ENCODE peak calls at places on chromosomes 11 and 22, in four cellular contexts. R is H1, S is HEK293T, D is GM12878. Y is an unnamed sample.

GRCh38 chr11:20451568-20451967 is 64.1 kb downstream of the PRMT3 start:
- DNase-seq in R (no peak), D (no peak), S (no peak), Y (no peak)

GRCh38 chr11:33779849-33780528 is 5.7 kb upstream of the FBXO3 start:
- DNase-seq in D (no peak), S (no peak), R (no peak), Y (peak; percentile 11)

GRCh38 chr22:32971252-32971651 is 86.9 kb downstream of the SYN3 start:
- DNase-seq in D (no peak), S (no peak), R (no peak), Y (no peak)

GRCh38 chr11:25981998-25982397 is 349.9 kb upstream of the ANO3 start:
- DNase-seq in D (peak; percentile 46), R (no peak), S (peak; percentile 30), Y (peak; percentile 53)

GRCh38 chr11:120689591-120689990 is 178.0 kb downstream of the GRIK4 start:
- DNase-seq in S (no peak), R (no peak), D (no peak), Y (no peak)

GRCh38 chr22:25282671-25283561 is 63.5 kb downstream of the CRYBB2 start:
- DNase-seq in S (peak; percentile 65), R (peak; percentile 78), D (no peak), Y (no peak)

GRCh38 chr11:15223318-15223717 is 108.6 kb downstream of the INSC start:
- DNase-seq in S (no peak), R (no peak), D (no peak), Y (no peak)

GRCh38 chr11:122042981-122043380 is 73.0 kb downstream of the BLID start:
- DNase-seq in S (no peak), R (no peak), D (no peak), Y (no peak)

GRCh38 chr11:2995091-2995561 is 3.0 kb upstream of the NAP1L4 start:
- DNase-seq in S (no peak), D (no peak), R (no peak), Y (no peak)

GRCh38 chr22:42214625-42215415 is 55.6 kb downstream of the TCF20 start:
- DNase-seq in R (no peak), D (no peak), S (no peak), Y (no peak)

GRCh38 chr11:19646921-19647320 is 65.7 kb upstream of the NAV2 start:
- DNase-seq in R (no peak), D (no peak), S (no peak), Y (no peak)

GRCh38 chr11:61361686-61362541 is at the start of the genes CYB561A3 and TMEM138:
- DNase-seq in R (peak; percentile 90), D (peak; percentile 85), S (peak; percentile 91), Y (peak; percentile 89)

GRCh38 chr11:19935507-19935906 is 222.9 kb downstream of the NAV2 start:
- DNase-seq in S (no peak), R (no peak), D (no peak), Y (no peak)

GRCh38 chr11:123760894-123761293 is 6.6 kb upstream of the OR6X1 start:
- DNase-seq in D (peak; percentile 40), R (no peak), S (no peak), Y (no peak)

GRCh38 chr11:62614275-62614674 is 1.2 kb downstream of the ROM1 start:
- DNase-seq in R (no peak), S (no peak), D (no peak), Y (peak; percentile 35)

GRCh38 chr11:116488836-116489389 is 283.9 kb downstream of the BUD13 start:
- DNase-seq in R (no peak), D (no peak), S (no peak), Y (no peak)

GRCh38 chr22:27435839-27436581 is 365.5 kb downstream of the MN1 start:
- DNase-seq in R (no peak), D (no peak), S (no peak), Y (no peak)

GRCh38 chr11:93444671-93445073 is 98.5 kb downstream of the SMCO4 start:
- DNase-seq in R (peak; percentile 78), S (no peak), D (no peak), Y (peak; percentile 60)

GRCh38 chr22:17159504-17159951 is 451 bp upstream of the HDHD5 start:
- DNase-seq in S (peak; percentile 42), D (no peak), R (no peak), Y (no peak)

GRCh38 chr11:118939948-118940598 is 14.3 kb upstream of the BCL9L start:
- DNase-seq in D (no peak), R (no peak), S (no peak), Y (no peak)

GRCh38 chr11:102447193-102447592 is 5.4 kb downstream of the TMEM123 start:
- DNase-seq in D (no peak), S (no peak), R (no peak), Y (no peak)

GRCh38 chr11:93967258-93967657 is 53.9 kb upstream of the HEPHL1 start:
- DNase-seq in R (no peak), S (no peak), D (no peak), Y (no peak)

GRCh38 chr22:18970180-18970947 is 34.3 kb upstream of the PRODH start:
- DNase-seq in S (peak; percentile 78), D (no peak), R (peak; percentile 88), Y (no peak)

GRCh38 chr11:14455648-14456430 is 43.8 kb downstream of the COPB1 start:
- DNase-seq in S (no peak), R (no peak), D (no peak), Y (no peak)

GRCh38 chr11:102760355-102761035 is 19.9 kb downstream of the MMP10 start:
- DNase-seq in D (no peak), S (no peak), R (no peak), Y (no peak)

DNA sequence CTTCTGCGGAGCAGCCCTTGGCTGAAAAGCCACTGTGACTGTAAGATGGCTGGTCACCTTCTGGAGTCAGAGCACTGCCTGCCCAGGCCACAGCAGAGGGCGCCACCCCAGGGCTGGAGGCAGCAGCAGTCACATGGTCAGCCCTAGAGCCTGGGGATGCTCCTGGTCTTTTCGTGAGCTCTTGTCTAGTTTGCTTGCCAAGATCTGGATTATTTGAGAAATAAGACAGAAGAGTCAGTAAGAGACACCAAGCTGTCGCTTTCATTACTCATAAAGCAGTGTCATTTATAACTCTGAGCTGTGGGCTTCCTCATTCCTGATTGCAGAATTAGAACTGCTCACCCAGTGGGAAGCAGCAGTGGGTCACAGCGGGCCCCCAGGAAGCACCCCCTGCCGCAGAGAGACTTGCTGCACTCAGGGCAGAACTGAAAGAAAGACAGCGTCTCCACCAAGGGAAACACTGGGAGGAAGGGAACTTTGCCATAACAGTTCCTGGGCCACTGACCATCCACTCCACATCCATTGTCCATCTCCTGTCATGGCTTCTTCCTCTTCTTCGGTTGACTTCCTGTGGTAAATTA is 56.7 kb downstream of the PPP6R2 start:
- DNase-seq in D (no peak), S (peak; percentile 54), R (peak; percentile 72), Y (peak; percentile 16)
- TF ChIP-seq SUZ12 in D (no peak), S (no peak), R (no peak), Y (no peak)

GRCh38 chr22:33971561-33971961 is 51.3 kb upstream of the LARGE1 start:
- DNase-seq in D (no peak), R (no peak), S (no peak), Y (peak; percentile 22)
- TF ChIP-seq SUZ12 in D (no peak), R (no peak), S (no peak), Y (no peak)

GRCh38 chr11:8756201-8756600 is 73.6 kb downstream of the RPL27A start:
- DNase-seq in D (no peak), R (no peak), S (no peak), Y (no peak)
- TF ChIP-seq SUZ12 in D (no peak), R (no peak), S (no peak), Y (no peak)

DNA sequence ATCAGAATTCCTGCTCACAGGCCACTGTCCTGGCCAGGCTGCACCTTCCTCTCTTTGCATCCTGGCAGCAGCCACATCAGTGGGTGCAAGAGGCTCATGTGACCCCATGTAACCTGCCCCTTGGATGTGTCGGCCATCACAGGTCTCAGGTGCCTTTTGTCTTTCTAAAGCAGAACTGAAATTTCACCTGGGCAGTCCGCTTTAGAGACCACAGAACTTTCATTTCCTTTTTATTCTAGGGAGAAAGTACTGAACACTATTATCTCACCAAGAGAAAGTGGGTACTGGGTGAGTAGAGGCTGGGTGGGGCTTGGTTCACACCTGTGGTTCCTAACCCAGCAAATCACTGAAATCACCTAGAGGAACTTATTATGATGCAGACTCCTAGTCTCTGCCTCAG is 51.7 kb upstream of the NUP160 start:
- DNase-seq in S (no peak), R (no peak), D (peak; percentile 75), Y (no peak)
- TF ChIP-seq SUZ12 in S (no peak), R (no peak), D (no peak), Y (no peak)

GRCh38 chr11:71577469-71578004 is 5.1 kb downstream of the KRTAP5-11 start:
- DNase-seq in S (no peak), D (no peak), R (no peak), Y (no peak)

GRCh38 chr11:71574418-71574817 is 8.3 kb downstream of the KRTAP5-11 start:
- DNase-seq in R (no peak), D (no peak), S (no peak), Y (no peak)

GRCh38 chr11:71568707-71569349 is 3.5 kb downstream of the KRTAP5-10 start:
- DNase-seq in R (no peak), D (no peak), S (no peak), Y (no peak)

GRCh38 chr11:71572811-71573210 is 7.4 kb downstream of the KRTAP5-10 start:
- DNase-seq in S (no peak), R (no peak), D (no peak), Y (no peak)
- TF ChIP-seq SUZ12 in S (no peak), R (no peak), D (no peak), Y (no peak)

GRCh38 chr22:44538071-44538470 is 40.0 kb upstream of the RTL6 start:
- DNase-seq in R (no peak), D (no peak), S (no peak), Y (peak; percentile 3)

GRCh38 chr22:44538518-44539315 is 40.7 kb upstream of the RTL6 start:
- DNase-seq in S (no peak), R (no peak), D (no peak), Y (no peak)

GRCh38 chr22:44535362-44536095 is 37.5 kb upstream of the RTL6 start:
- DNase-seq in S (no peak), D (no peak), R (no peak), Y (no peak)

GRCh38 chr22:44536411-44536810 is 38.4 kb upstream of the RTL6 start:
- DNase-seq in R (no peak), D (no peak), S (no peak), Y (no peak)

DNA sequence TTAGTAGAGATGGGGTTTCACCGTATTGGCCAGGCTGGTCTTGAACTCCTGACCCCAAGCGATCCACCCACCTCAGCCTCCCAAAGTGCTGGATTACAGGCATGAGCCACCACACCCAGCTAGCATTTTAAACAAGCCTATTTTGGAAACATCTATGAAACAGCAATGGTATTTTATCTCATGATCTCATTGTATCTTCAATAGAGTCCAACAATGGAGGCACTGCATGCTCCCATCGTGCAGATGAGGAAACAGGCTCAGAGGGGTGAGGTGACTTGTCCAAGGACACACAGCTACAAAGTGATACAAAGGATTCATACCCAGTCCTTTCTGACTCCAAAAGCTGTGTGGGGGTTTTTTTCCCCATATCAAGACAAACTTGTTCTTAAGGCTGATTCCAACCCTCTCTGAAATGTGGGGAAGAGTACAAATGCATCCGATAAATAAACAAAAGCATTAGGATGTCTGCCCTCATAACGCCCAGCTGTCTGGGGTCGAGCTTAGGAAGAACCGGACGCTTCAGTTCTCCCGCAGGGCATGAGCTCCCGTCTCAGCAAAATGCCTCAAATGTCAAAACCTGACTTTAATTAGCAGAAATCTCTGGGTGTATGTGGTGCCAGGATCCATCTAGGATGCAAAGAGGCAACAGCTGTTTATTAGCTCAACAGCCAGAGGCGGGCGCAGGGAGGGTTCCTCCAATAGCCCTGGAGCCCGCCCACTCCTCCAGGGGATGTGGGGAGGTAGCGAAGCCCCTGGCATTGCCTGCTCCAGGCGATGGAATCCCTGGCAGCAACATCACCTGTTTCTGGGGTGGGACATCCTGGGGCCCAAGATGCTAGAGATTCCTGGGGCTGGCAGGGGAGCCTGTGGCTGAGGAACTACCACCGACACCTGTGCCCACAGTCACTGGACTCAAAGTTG is 39.2 kb upstream of the RTL6 start:
- DNase-seq in R (no peak), S (no peak), D (no peak), Y (no peak)
- TF ChIP-seq SUZ12 in R (no peak), S (no peak), D (no peak), Y (no peak)

Y was measured in HepG2.